ENCODE peak calls at places on chromosome 1, in seven cellular contexts. One of them, this sample, is unnamed.

GRCh38 chr1:47618222-47618720 is 180.4 kb downstream of the FOXD2 start:
- DNase-seq in choroid plexus epithelial cell: no peak
- DNase-seq in brain microvascular endothelial cell: no peak
- DNase-seq in pancreas: peak
- DNase-seq in fibroblast of pulmonary artery: no peak
- DNase-seq in cardiac fibroblast: no peak
- DNase-seq in HCT116: no peak
- DNase-seq in this sample: no peak

GRCh38 chr1:3524571-3525203 is 70.2 kb downstream of the ARHGEF16 start:
- DNase-seq in cardiac fibroblast: no peak
- DNase-seq in brain microvascular endothelial cell: no peak
- DNase-seq in pancreas: no peak
- DNase-seq in fibroblast of pulmonary artery: no peak
- DNase-seq in HCT116: no peak
- DNase-seq in choroid plexus epithelial cell: no peak
- DNase-seq in this sample: no peak

GRCh38 chr1:201552941-201553341 is 14.0 kb downstream of the NAV1 start:
- DNase-seq in choroid plexus epithelial cell: peak
- DNase-seq in fibroblast of pulmonary artery: no peak
- DNase-seq in HCT116: no peak
- DNase-seq in pancreas: no peak
- DNase-seq in brain microvascular endothelial cell: peak
- DNase-seq in cardiac fibroblast: peak
- DNase-seq in this sample: no peak

GRCh38 chr1:53697671-53698380 is 41.1 kb downstream of the GLIS1 start:
- DNase-seq in choroid plexus epithelial cell: peak
- DNase-seq in HCT116: no peak
- DNase-seq in fibroblast of pulmonary artery: peak
- DNase-seq in pancreas: no peak
- DNase-seq in brain microvascular endothelial cell: peak
- DNase-seq in cardiac fibroblast: peak
- DNase-seq in this sample: peak

GRCh38 chr1:196160066-196160795 is 448.0 kb downstream of the KCNT2 start:
- DNase-seq in cardiac fibroblast: peak
- DNase-seq in fibroblast of pulmonary artery: peak
- DNase-seq in pancreas: no peak
- DNase-seq in brain microvascular endothelial cell: peak
- DNase-seq in HCT116: no peak
- DNase-seq in choroid plexus epithelial cell: peak
- DNase-seq in this sample: peak

GRCh38 chr1:182889997-182890396 is 50.9 kb downstream of the DHX9 start:
- DNase-seq in HCT116: no peak
- DNase-seq in brain microvascular endothelial cell: no peak
- DNase-seq in choroid plexus epithelial cell: no peak
- DNase-seq in cardiac fibroblast: no peak
- DNase-seq in pancreas: no peak
- DNase-seq in fibroblast of pulmonary artery: no peak
- DNase-seq in this sample: no peak

GRCh38 chr1:224433041-224433670 is 1.4 kb downstream of the WDR26 start:
- DNase-seq in HCT116: no peak
- DNase-seq in fibroblast of pulmonary artery: peak
- DNase-seq in cardiac fibroblast: peak
- DNase-seq in pancreas: peak
- DNase-seq in choroid plexus epithelial cell: peak
- DNase-seq in brain microvascular endothelial cell: peak
- DNase-seq in this sample: peak

GRCh38 chr1:96355961-96356360 is 365.6 kb upstream of the PTBP2 start:
- DNase-seq in pancreas: no peak
- DNase-seq in HCT116: no peak
- DNase-seq in cardiac fibroblast: no peak
- DNase-seq in brain microvascular endothelial cell: no peak
- DNase-seq in choroid plexus epithelial cell: no peak
- DNase-seq in fibroblast of pulmonary artery: no peak
- DNase-seq in this sample: no peak

GRCh38 chr1:92567211-92567868 is 80.6 kb upstream of the GFI1 start:
- DNase-seq in cardiac fibroblast: peak
- DNase-seq in brain microvascular endothelial cell: no peak
- DNase-seq in pancreas: no peak
- DNase-seq in choroid plexus epithelial cell: peak
- DNase-seq in HCT116: no peak
- DNase-seq in fibroblast of pulmonary artery: peak
- DNase-seq in this sample: peak

GRCh38 chr1:210222288-210223006 is 10.1 kb upstream of the SERTAD4 start:
- DNase-seq in HCT116: no peak
- DNase-seq in choroid plexus epithelial cell: no peak
- DNase-seq in fibroblast of pulmonary artery: peak
- DNase-seq in brain microvascular endothelial cell: no peak
- DNase-seq in pancreas: peak
- DNase-seq in cardiac fibroblast: no peak
- DNase-seq in this sample: no peak

GRCh38 chr1:182080955-182081582 is 19.6 kb upstream of the ZNF648 start:
- DNase-seq in choroid plexus epithelial cell: peak
- DNase-seq in cardiac fibroblast: peak
- DNase-seq in pancreas: no peak
- DNase-seq in brain microvascular endothelial cell: peak
- DNase-seq in fibroblast of pulmonary artery: peak
- DNase-seq in HCT116: peak
- DNase-seq in this sample: peak

GRCh38 chr1:47940321-47940720 is 56.9 kb downstream of the TRABD2B start:
- DNase-seq in fibroblast of pulmonary artery: no peak
- DNase-seq in pancreas: no peak
- DNase-seq in brain microvascular endothelial cell: peak
- DNase-seq in choroid plexus epithelial cell: peak
- DNase-seq in HCT116: no peak
- DNase-seq in cardiac fibroblast: no peak
- DNase-seq in this sample: no peak

GRCh38 chr1:107254306-107254705 is 113.5 kb downstream of the NTNG1 start:
- DNase-seq in HCT116: no peak
- DNase-seq in cardiac fibroblast: no peak
- DNase-seq in fibroblast of pulmonary artery: no peak
- DNase-seq in pancreas: no peak
- DNase-seq in brain microvascular endothelial cell: no peak
- DNase-seq in choroid plexus epithelial cell: no peak
- DNase-seq in this sample: no peak

GRCh38 chr1:200351826-200352549 is 57.8 kb downstream of the ZNF281 start:
- DNase-seq in fibroblast of pulmonary artery: peak
- DNase-seq in brain microvascular endothelial cell: peak
- DNase-seq in choroid plexus epithelial cell: peak
- DNase-seq in HCT116: no peak
- DNase-seq in pancreas: no peak
- DNase-seq in cardiac fibroblast: peak
- DNase-seq in this sample: peak

GRCh38 chr1:41423511-41424191 is 60.8 kb downstream of the EDN2 start:
- DNase-seq in cardiac fibroblast: no peak
- DNase-seq in choroid plexus epithelial cell: no peak
- DNase-seq in fibroblast of pulmonary artery: no peak
- DNase-seq in pancreas: peak
- DNase-seq in brain microvascular endothelial cell: no peak
- DNase-seq in HCT116: no peak
- DNase-seq in this sample: no peak

GRCh38 chr1:39051956-39052355 is 25.8 kb downstream of the NDUFS5 start:
- DNase-seq in fibroblast of pulmonary artery: no peak
- DNase-seq in cardiac fibroblast: no peak
- DNase-seq in pancreas: no peak
- DNase-seq in choroid plexus epithelial cell: no peak
- DNase-seq in brain microvascular endothelial cell: no peak
- DNase-seq in HCT116: no peak
- DNase-seq in this sample: no peak

GRCh38 chr1:225845633-225846259 is 35.8 kb downstream of the EPHX1 start:
- DNase-seq in choroid plexus epithelial cell: peak
- DNase-seq in HCT116: peak
- DNase-seq in brain microvascular endothelial cell: peak
- DNase-seq in cardiac fibroblast: peak
- DNase-seq in fibroblast of pulmonary artery: peak
- DNase-seq in pancreas: peak
- DNase-seq in this sample: peak

GRCh38 chr1:207313131-207313530 is 8.3 kb upstream of the CD55 start:
- DNase-seq in fibroblast of pulmonary artery: no peak
- DNase-seq in cardiac fibroblast: no peak
- DNase-seq in choroid plexus epithelial cell: no peak
- DNase-seq in brain microvascular endothelial cell: no peak
- DNase-seq in HCT116: no peak
- DNase-seq in pancreas: no peak
- DNase-seq in this sample: peak

GRCh38 chr1:109759513-109760334 is 4.0 kb downstream of the EPS8L3 start:
- DNase-seq in pancreas: peak
- DNase-seq in fibroblast of pulmonary artery: no peak
- DNase-seq in brain microvascular endothelial cell: no peak
- DNase-seq in HCT116: no peak
- DNase-seq in choroid plexus epithelial cell: no peak
- DNase-seq in cardiac fibroblast: no peak
- DNase-seq in this sample: no peak

GRCh38 chr1:30109853-30110252 is 613.5 kb downstream of the MATN1 start:
- DNase-seq in choroid plexus epithelial cell: peak
- DNase-seq in fibroblast of pulmonary artery: peak
- DNase-seq in brain microvascular endothelial cell: no peak
- DNase-seq in pancreas: no peak
- DNase-seq in HCT116: no peak
- DNase-seq in cardiac fibroblast: no peak
- DNase-seq in this sample: peak

GRCh38 chr1:118484893-118485292 is 299.9 kb upstream of the SPAG17 start:
- DNase-seq in cardiac fibroblast: no peak
- DNase-seq in fibroblast of pulmonary artery: no peak
- DNase-seq in HCT116: no peak
- DNase-seq in brain microvascular endothelial cell: no peak
- DNase-seq in choroid plexus epithelial cell: no peak
- DNase-seq in pancreas: no peak
- DNase-seq in this sample: no peak

GRCh38 chr1:205009666-205010065 is 33.3 kb upstream of the CNTN2 start:
- DNase-seq in choroid plexus epithelial cell: no peak
- DNase-seq in cardiac fibroblast: no peak
- DNase-seq in HCT116: no peak
- DNase-seq in fibroblast of pulmonary artery: no peak
- DNase-seq in brain microvascular endothelial cell: no peak
- DNase-seq in pancreas: no peak
- DNase-seq in this sample: no peak

GRCh38 chr1:207815913-207816312 is 64.1 kb downstream of the CD46 start:
- DNase-seq in fibroblast of pulmonary artery: no peak
- DNase-seq in cardiac fibroblast: peak
- DNase-seq in brain microvascular endothelial cell: peak
- DNase-seq in pancreas: no peak
- DNase-seq in choroid plexus epithelial cell: peak
- DNase-seq in HCT116: no peak
- DNase-seq in this sample: peak

DNA sequence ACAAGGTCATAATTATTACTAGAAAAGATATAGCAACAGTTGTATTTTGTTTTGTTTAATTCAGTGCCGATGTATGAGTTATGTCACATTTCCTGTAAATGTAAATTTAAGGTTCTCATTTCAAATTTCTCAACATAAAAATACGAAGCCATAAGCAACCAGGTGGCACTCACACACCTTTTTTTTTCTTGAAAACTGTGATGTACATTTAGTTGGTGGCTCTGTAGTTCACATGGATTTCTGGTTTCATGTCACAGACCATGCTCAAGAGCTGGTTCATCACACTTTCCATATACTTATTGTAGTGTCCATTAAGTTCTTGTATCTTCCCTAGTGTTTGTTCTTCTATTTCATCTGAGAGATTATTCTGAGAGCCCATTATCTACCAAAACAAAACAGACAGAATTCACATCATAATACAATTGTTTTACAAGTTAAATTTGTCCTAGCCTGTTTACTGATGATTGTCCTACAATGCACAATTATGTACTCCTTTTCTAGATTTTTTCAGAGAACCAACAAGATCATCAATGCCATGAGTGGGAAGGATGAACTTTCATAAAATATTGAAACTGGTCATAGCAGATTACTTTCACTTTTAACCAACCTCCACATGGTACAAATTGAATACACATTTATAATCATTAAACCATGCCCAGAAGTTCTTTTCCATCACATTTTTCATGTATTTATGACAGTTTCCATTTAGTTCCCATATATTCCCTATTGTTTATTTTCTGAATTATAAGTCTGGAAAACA is 17.1 kb downstream of the ATP6V1G3 start:
- DNase-seq in cardiac fibroblast: no peak
- DNase-seq in choroid plexus epithelial cell: no peak
- DNase-seq in brain microvascular endothelial cell: no peak
- DNase-seq in HCT116: no peak
- DNase-seq in pancreas: no peak
- DNase-seq in fibroblast of pulmonary artery: no peak
- DNase-seq in this sample: no peak
- TF ChIP-seq CTCF in cardiac fibroblast: no peak
- TF ChIP-seq CTCF in choroid plexus epithelial cell: no peak
- TF ChIP-seq CTCF in brain microvascular endothelial cell: no peak
- TF ChIP-seq CTCF in HCT116: no peak
- TF ChIP-seq CTCF in pancreas: no peak
- TF ChIP-seq CTCF in fibroblast of pulmonary artery: no peak
- TF ChIP-seq CTCF in this sample: no peak

GRCh38 chr1:174875306-174875705 is 124.4 kb upstream of the CACYBP start:
- DNase-seq in cardiac fibroblast: no peak
- DNase-seq in choroid plexus epithelial cell: no peak
- DNase-seq in brain microvascular endothelial cell: no peak
- DNase-seq in fibroblast of pulmonary artery: no peak
- DNase-seq in pancreas: peak
- DNase-seq in HCT116: no peak
- DNase-seq in this sample: no peak
- H3K4me3 ChIP-seq in cardiac fibroblast: no peak
- H3K4me3 ChIP-seq in choroid plexus epithelial cell: no peak
- H3K4me3 ChIP-seq in brain microvascular endothelial cell: no peak
- H3K4me3 ChIP-seq in fibroblast of pulmonary artery: no peak
- H3K4me3 ChIP-seq in pancreas: peak
- H3K4me3 ChIP-seq in HCT116: no peak
- H3K4me3 ChIP-seq in this sample: no peak

GRCh38 chr1:89532866-89533265 is 8.2 kb downstream of the LRRC8B start:
- DNase-seq in pancreas: no peak
- DNase-seq in choroid plexus epithelial cell: no peak
- DNase-seq in brain microvascular endothelial cell: no peak
- DNase-seq in fibroblast of pulmonary artery: no peak
- DNase-seq in cardiac fibroblast: no peak
- DNase-seq in HCT116: no peak
- DNase-seq in this sample: no peak

GRCh38 chr1:89529196-89529595 is 4.6 kb downstream of the LRRC8B start:
- DNase-seq in cardiac fibroblast: no peak
- DNase-seq in brain microvascular endothelial cell: no peak
- DNase-seq in pancreas: no peak
- DNase-seq in HCT116: no peak
- DNase-seq in fibroblast of pulmonary artery: no peak
- DNase-seq in choroid plexus epithelial cell: no peak
- DNase-seq in this sample: no peak

GRCh38 chr1:89530690-89531089 is 6.1 kb downstream of the LRRC8B start:
- DNase-seq in brain microvascular endothelial cell: no peak
- DNase-seq in HCT116: no peak
- DNase-seq in pancreas: no peak
- DNase-seq in cardiac fibroblast: no peak
- DNase-seq in fibroblast of pulmonary artery: no peak
- DNase-seq in choroid plexus epithelial cell: no peak
- DNase-seq in this sample: no peak

GRCh38 chr1:89531480-89532139 is 7.0 kb downstream of the LRRC8B start:
- DNase-seq in choroid plexus epithelial cell: no peak
- DNase-seq in brain microvascular endothelial cell: no peak
- DNase-seq in cardiac fibroblast: no peak
- DNase-seq in pancreas: no peak
- DNase-seq in HCT116: no peak
- DNase-seq in fibroblast of pulmonary artery: no peak
- DNase-seq in this sample: no peak

GRCh38 chr1:89532228-89532627 is 7.6 kb downstream of the LRRC8B start:
- DNase-seq in cardiac fibroblast: no peak
- DNase-seq in fibroblast of pulmonary artery: no peak
- DNase-seq in brain microvascular endothelial cell: no peak
- DNase-seq in choroid plexus epithelial cell: no peak
- DNase-seq in pancreas: no peak
- DNase-seq in HCT116: no peak
- DNase-seq in this sample: no peak
- TF ChIP-seq CTCF in cardiac fibroblast: no peak
- TF ChIP-seq CTCF in fibroblast of pulmonary artery: no peak
- TF ChIP-seq CTCF in brain microvascular endothelial cell: no peak
- TF ChIP-seq CTCF in choroid plexus epithelial cell: no peak
- TF ChIP-seq CTCF in pancreas: no peak
- TF ChIP-seq CTCF in HCT116: no peak
- TF ChIP-seq CTCF in this sample: no peak

GRCh38 chr1:155254228-155254713 is 1.0 kb downstream of the ENTREP3 start:
- DNase-seq in fibroblast of pulmonary artery: no peak
- DNase-seq in choroid plexus epithelial cell: no peak
- DNase-seq in brain microvascular endothelial cell: no peak
- DNase-seq in pancreas: no peak
- DNase-seq in cardiac fibroblast: no peak
- DNase-seq in HCT116: no peak
- DNase-seq in this sample: no peak
- H3K4me3 ChIP-seq in fibroblast of pulmonary artery: peak
- H3K4me3 ChIP-seq in choroid plexus epithelial cell: peak
- H3K4me3 ChIP-seq in brain microvascular endothelial cell: peak
- H3K4me3 ChIP-seq in pancreas: peak
- H3K4me3 ChIP-seq in cardiac fibroblast: peak
- H3K4me3 ChIP-seq in HCT116: peak
- H3K4me3 ChIP-seq in this sample: peak